ENCODE peak calls at places on chromosomes 13 and 19, in five cellular contexts. L is NB4, Y is fibroblast of mammary gland, E is endothelial cell, M is AG04450. G is an unnamed sample.

GRCh38 chr19:8638078-8638619 is 7.7 kb downstream of the NFILZ start:
- DNase-seq in L (peak; percentile 99), E (no peak), M (no peak), Y (no peak), G (no peak)

GRCh38 chr13:50909605-50910482 is at the start of gene RNASEH2B:
- DNase-seq in E (peak; percentile 51), Y (peak; percentile 51), M (no peak), L (peak; percentile 92), G (peak; percentile 77)

GRCh38 chr13:31195616-31196015 is 4.2 kb upstream of the B3GLCT start:
- DNase-seq in Y (no peak), M (no peak), E (no peak), L (no peak), G (no peak)

GRCh38 chr19:4870025-4870700 is 2.7 kb upstream of the PLIN3 start:
- DNase-seq in Y (peak; percentile 97), L (peak; percentile 93), M (peak; percentile 66), E (no peak), G (no peak)

GRCh38 chr13:92657565-92657964 is 569.0 kb upstream of the GPC6 start:
- DNase-seq in L (no peak), Y (no peak), M (no peak), E (no peak), G (no peak)

GRCh38 chr13:92994056-92994455 is 232.6 kb upstream of the GPC6 start:
- DNase-seq in L (no peak), E (no peak), Y (peak; percentile 50), M (peak; percentile 3), G (no peak)

GRCh38 chr13:48962281-48962680 is 13.4 kb upstream of the FNDC3A start:
- DNase-seq in L (no peak), E (no peak), Y (no peak), M (no peak), G (no peak)

GRCh38 chr19:15213715-15214381 is 13.1 kb upstream of the NOTCH3 start:
- DNase-seq in E (no peak), Y (peak; percentile 59), M (no peak), L (no peak), G (no peak)

GRCh38 chr19:19171821-19172532 is 1.9 kb upstream of the MEF2B start:
- DNase-seq in M (peak; percentile 61), E (no peak), L (peak; percentile 74), Y (peak; percentile 42), G (no peak)

GRCh38 chr19:50519006-50519575 is 5.4 kb upstream of the ASPDH start:
- DNase-seq in L (no peak), Y (no peak), E (no peak), M (no peak), G (no peak)

GRCh38 chr13:101026736-101027398 is 352.3 kb upstream of the TMTC4 start:
- DNase-seq in Y (no peak), L (no peak), E (no peak), M (no peak), G (no peak)

DNA sequence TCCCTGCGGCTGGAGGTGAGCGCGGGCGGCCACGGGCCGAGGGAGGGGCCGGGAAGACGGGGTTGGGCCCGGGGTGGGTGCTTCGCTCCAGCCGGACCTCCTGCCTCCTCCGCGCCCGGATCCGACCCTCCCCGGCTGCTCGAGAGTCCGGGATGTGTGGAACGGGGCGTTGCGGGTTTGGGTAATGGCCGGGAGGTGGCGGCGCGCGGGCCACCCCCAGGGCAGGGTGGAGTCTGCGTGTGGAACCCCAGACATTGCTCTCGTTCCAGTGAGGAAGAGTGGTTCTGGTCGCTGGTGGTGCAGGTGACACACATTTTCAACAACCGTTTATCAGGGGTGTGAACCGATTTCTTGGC is 38.8 kb downstream of the ARHGEF7 start:
- DNase-seq in M (no peak), E (no peak), Y (peak; percentile 26), L (no peak), G (no peak)
- TF ChIP-seq CTCF in M (peak; percentile 35), E (no peak), Y (no peak), L (no peak), G (no peak)

GRCh38 chr19:709965-710714 is 1.4 kb downstream of the PALM start:
- DNase-seq in E (no peak), Y (no peak), M (no peak), L (no peak), G (no peak)

GRCh38 chr19:711224-711623 is 2.5 kb downstream of the PALM start:
- DNase-seq in Y (no peak), M (no peak), L (no peak), E (no peak), G (no peak)

GRCh38 chr19:710767-711166 is 2.0 kb downstream of the PALM start:
- DNase-seq in E (no peak), M (no peak), L (no peak), Y (no peak), G (no peak)

GRCh38 chr19:709196-709964 is 645 bp downstream of the PALM start:
- DNase-seq in L (no peak), M (no peak), E (no peak), Y (no peak), G (no peak)

GRCh38 chr19:708154-709141 is at the start of gene PALM:
- DNase-seq in M (no peak), L (peak; percentile 37), E (peak; percentile 48), Y (no peak), G (no peak)
- TF ChIP-seq CTCF in M (no peak), L (no peak), E (no peak), Y (no peak), G (no peak)

GRCh38 chr13:110812111-110812868 is 98.8 kb downstream of the ING1 start:
- DNase-seq in E (no peak), Y (peak; percentile 28), L (no peak), M (no peak), G (no peak)

GRCh38 chr13:110811751-110812110 is 98.2 kb downstream of the ING1 start:
- DNase-seq in E (no peak), L (no peak), Y (no peak), M (no peak), G (no peak)

GRCh38 chr13:110812869-110813645 is 99.6 kb downstream of the ING1 start:
- DNase-seq in L (no peak), Y (no peak), E (no peak), M (no peak), G (no peak)

GRCh38 chr13:110815471-110816204 is 99.2 kb downstream of the ANKRD10 start:
- DNase-seq in L (no peak), Y (no peak), E (no peak), M (no peak), G (no peak)

GRCh38 chr13:110813646-110814624 is 100.4 kb downstream of the ING1 start:
- DNase-seq in M (no peak), E (no peak), Y (peak; percentile 7), L (no peak), G (no peak)
- TF ChIP-seq CTCF in M (no peak), E (no peak), Y (no peak), L (peak; percentile 4), G (no peak)

GRCh38 chr13:33763021-33763420 is 54.9 kb upstream of the RFC3 start:
- DNase-seq in L (no peak), E (no peak), M (no peak), Y (peak; percentile 56), G (no peak)

GRCh38 chr13:33758113-33758512 is 59.8 kb upstream of the RFC3 start:
- DNase-seq in L (no peak), Y (no peak), M (no peak), E (no peak), G (no peak)

GRCh38 chr13:33757713-33758112 is 60.2 kb upstream of the RFC3 start:
- DNase-seq in L (no peak), E (no peak), Y (no peak), M (no peak), G (no peak)

GRCh38 chr13:33764716-33765115 is 53.2 kb upstream of the RFC3 start:
- DNase-seq in L (no peak), M (no peak), E (no peak), Y (no peak), G (no peak)

GRCh38 chr13:33761744-33762143 is 56.2 kb upstream of the RFC3 start:
- DNase-seq in Y (peak; percentile 11), L (no peak), M (no peak), E (no peak), G (no peak)
- TF ChIP-seq CTCF in Y (peak; percentile 2), L (no peak), M (no peak), E (no peak), G (no peak)

DNA sequence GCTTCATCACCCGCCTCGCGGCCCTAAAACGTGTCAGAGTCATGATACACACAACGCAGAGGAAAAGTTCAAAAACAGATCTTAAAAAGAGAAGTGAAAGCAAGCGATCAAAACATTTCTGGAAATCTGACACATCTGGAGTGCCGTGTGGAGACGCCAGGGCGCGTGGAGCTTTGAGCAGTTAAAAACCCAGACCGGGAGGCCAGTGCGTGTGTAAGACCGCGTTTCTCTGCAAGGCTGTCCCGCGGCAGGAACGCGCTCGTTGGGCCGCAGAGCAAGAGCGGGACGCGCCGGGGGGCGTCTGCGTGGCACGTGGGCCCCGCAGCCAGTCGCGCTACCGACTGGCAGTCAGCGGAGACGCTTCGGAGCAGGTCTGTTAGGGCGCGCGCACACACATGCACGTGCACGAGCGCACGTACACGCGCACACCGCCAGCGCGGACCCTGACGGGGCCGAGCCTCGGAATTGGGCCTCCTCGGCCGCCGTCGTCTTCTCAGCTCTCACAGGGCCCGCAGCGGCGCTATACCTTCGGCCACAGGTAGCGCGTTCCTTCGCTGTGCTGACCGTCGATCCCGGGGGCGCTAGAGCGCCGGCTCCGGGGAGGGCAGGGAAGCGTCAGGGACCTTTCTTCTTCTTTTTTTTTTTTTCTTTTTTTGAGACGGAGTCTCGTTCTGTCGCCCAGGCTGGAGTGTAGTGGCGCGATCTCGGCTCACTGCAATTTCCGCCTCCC is 35.8 kb downstream of the RNF6 start:
- DNase-seq in L (peak; percentile 96), M (peak; percentile 77), Y (peak; percentile 86), E (peak; percentile 87), G (peak; percentile 94)
- TF ChIP-seq CTCF in L (peak; percentile 42), M (peak; percentile 38), Y (peak; percentile 25), E (peak; percentile 17), G (no peak)

G was measured in activated B cell treated with CpG ODN at 0.5 μM for 24 hours.